ENCODE peak calls at places on chromosome 1, in four cellular contexts. V is tibial nerve, Y is heart right ventricle, P is kidney. H is an unnamed sample. For H3K9me3, the result is how much of the 10 kb centered on the place peaks cover.

GRCh38 chr1:59498640-59499039 is 201.7 kb downstream of the FGGY start:
- DNase-seq in V (peak), Y (peak), P (no peak), H (no peak)

GRCh38 chr1:115782571-115783281 is 14.2 kb upstream of the CASQ2 start:
- DNase-seq in V (no peak), Y (no peak), P (no peak), H (no peak)

GRCh38 chr1:108896160-108897150 is 19.7 kb downstream of the GPSM2 start:
- DNase-seq in V (no peak), Y (no peak), P (no peak), H (no peak)

GRCh38 chr1:205936316-205936715 is 6.9 kb downstream of the SLC26A9 start:
- DNase-seq in V (no peak), Y (no peak), P (no peak), H (no peak)

GRCh38 chr1:92949937-92950817 is 11.1 kb downstream of the DIPK1A start:
- DNase-seq in V (no peak), Y (no peak), P (no peak), H (no peak)

GRCh38 chr1:154434346-154435075 is 29.4 kb downstream of the IL6R start:
- DNase-seq in V (peak), Y (peak), P (peak), H (peak)

GRCh38 chr1:9859252-9860014 is 35.7 kb upstream of the CLSTN1 start:
- DNase-seq in V (no peak), Y (no peak), P (no peak), H (no peak)

GRCh38 chr1:51423098-51423821 is 92.9 kb upstream of the TTC39A start:
- DNase-seq in V (no peak), Y (peak), P (no peak), H (no peak)

GRCh38 chr1:90726716-90727480 is 9.8 kb upstream of the BARHL2 start:
- DNase-seq in V (no peak), Y (no peak), P (no peak), H (no peak)

GRCh38 chr1:116504308-116505156 is 66.3 kb downstream of the CD58 start:
- DNase-seq in V (peak), Y (peak), P (peak), H (peak)

GRCh38 chr1:33048426-33048825 is 11.7 kb upstream of the AK2 start:
- DNase-seq in V (no peak), Y (no peak), P (no peak), H (no peak)

GRCh38 chr1:201511925-201512539 is 5.1 kb upstream of the CSRP1 start:
- DNase-seq in V (no peak), Y (peak), P (peak), H (no peak)

GRCh38 chr1:23544444-23545389 is 13.7 kb upstream of the E2F2 start:
- DNase-seq in V (peak), Y (peak), P (peak), H (peak)

GRCh38 chr1:192543445-192543844 is 32.1 kb upstream of the RGS1 start:
- DNase-seq in V (no peak), Y (no peak), P (no peak), H (no peak)

GRCh38 chr1:192539450-192540132 is 36.0 kb upstream of the RGS1 start:
- DNase-seq in V (no peak), Y (no peak), P (no peak), H (no peak)

GRCh38 chr1:192545781-192546521 is 29.6 kb upstream of the RGS1 start:
- DNase-seq in V (no peak), Y (no peak), P (no peak), H (no peak)

GRCh38 chr1:192546596-192547199 is 28.9 kb upstream of the RGS1 start:
- DNase-seq in V (no peak), Y (no peak), P (no peak), H (no peak)

DNA sequence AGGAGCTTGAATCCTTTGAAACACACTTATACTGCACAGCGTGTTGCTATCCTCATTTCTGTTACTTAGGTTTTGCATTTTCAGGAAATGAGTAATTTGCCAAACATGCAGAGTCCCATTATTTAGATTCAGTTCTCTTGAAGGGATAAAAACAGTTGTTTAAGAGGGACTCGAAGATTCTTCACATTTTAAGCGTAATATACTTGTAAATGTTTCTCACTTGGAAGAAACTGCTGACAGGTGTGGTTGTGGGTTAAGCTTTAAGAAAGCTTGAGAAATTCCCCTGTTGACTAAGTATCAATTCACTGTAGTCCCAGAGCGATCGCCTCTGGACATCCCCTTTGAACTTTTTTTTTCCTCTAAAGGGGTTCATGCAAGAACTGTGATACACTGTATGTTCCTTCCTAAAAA is 30.6 kb upstream of the RGS1 start:
- DNase-seq in V (no peak), Y (no peak), P (no peak), H (no peak)
- H3K4me3 ChIP-seq in V (no peak), Y (no peak), P (no peak), H (peak)

DNA sequence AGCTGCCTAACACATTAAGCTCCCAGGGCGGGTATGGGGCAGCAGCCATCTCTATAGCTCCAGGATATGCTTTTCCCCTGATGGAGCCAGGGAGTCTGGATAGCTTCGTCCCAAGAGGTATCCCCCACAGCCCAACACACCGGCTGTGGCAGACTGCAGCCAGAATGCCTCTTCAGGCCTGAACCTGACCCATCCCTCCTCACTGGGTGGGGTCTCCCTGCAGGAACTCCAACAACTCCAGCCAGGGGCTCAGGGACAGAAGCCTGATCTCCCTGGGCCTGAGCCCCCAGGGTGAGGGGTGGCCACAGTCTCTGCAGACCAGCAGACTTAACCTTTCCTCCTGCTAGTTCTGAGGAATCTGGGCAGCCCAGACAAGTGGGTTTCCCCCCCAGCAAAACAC is 159.9 kb downstream of the LRRIQ3 start:
- DNase-seq in V (no peak), Y (no peak), P (no peak), H (no peak)
- H3K9me3 ChIP-seq in V (under half), Y (under half), P (under half), H (under half)

DNA sequence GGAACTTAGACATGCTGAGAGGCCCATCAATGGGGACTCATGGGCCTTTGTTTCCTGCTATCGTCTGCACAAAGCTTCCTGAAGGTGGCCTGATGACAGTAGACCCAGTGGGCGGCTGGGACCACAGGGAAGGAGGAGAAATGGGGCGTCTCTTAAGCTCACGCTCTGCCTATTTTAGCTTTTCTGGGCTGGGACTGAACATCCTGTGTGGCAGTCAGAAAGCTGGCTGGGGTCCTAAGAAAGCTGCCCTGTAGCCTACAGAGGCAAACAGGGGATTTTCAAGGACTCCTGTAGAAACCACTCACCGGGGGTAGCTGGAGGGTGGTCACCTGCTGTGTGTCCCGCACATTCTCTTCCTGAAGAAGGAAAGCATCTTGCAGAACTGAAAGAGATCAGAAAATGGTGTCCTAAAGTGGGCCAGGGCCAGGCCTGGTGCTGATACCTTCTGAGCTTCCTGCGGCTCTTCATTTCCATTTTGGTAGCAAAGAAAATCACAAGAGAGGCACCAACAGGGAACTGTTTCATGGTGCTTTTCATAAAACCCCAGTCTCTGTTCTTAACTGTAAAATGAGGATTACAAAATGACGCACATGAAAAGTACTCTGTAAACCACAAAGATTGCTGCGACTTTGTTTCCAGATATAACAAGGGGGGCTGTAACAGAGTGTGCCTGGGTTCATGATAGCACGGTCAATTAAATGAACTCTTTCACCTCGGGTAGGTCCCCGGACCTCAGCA is 8.6 kb downstream of the ZNF496 start:
- DNase-seq in V (no peak), Y (no peak), P (no peak), H (no peak)
- H3K4me3 ChIP-seq in V (no peak), Y (no peak), P (no peak), H (no peak)

GRCh38 chr1:41341365-41341683 is 19.9 kb upstream of the FOXO6 start:
- DNase-seq in V (no peak), Y (no peak), P (no peak), H (no peak)

GRCh38 chr1:41342774-41343355 is 18.4 kb upstream of the FOXO6 start:
- DNase-seq in V (no peak), Y (no peak), P (no peak), H (no peak)

GRCh38 chr1:41341756-41342562 is 19.3 kb upstream of the FOXO6 start:
- DNase-seq in V (no peak), Y (no peak), P (no peak), H (no peak)

GRCh38 chr1:41345434-41346075 is 15.7 kb upstream of the FOXO6 start:
- DNase-seq in V (no peak), Y (no peak), P (no peak), H (no peak)

GRCh38 chr1:41343790-41344679 is 17.2 kb upstream of the FOXO6 start:
- DNase-seq in V (no peak), Y (no peak), P (no peak), H (no peak)
- H3K9me3 ChIP-seq in V (under half), Y (under half), P (under half), H (under half)

GRCh38 chr1:54532033-54532432 is 16.0 kb upstream of the ACOT11 start:
- DNase-seq in V (no peak), Y (no peak), P (no peak), H (no peak)
- H3K4me3 ChIP-seq in V (no peak), Y (no peak), P (no peak), H (no peak)

GRCh38 chr1:111097356-111098099 is 42.4 kb downstream of the DRAM2 start:
- DNase-seq in V (no peak), Y (no peak), P (no peak), H (no peak)
- H3K9me3 ChIP-seq in V (half or more), Y (under half), P (under half), H (under half)

GRCh38 chr1:36382231-36382630 is 3.5 kb downstream of the STK40 start:
- DNase-seq in V (no peak), Y (no peak), P (peak), H (no peak)

GRCh38 chr1:36377776-36378175 is 7.9 kb downstream of the STK40 start:
- DNase-seq in V (no peak), Y (no peak), P (peak), H (no peak)

GRCh38 chr1:36380782-36381181 is 4.9 kb downstream of the STK40 start:
- DNase-seq in V (no peak), Y (no peak), P (peak), H (no peak)

GRCh38 chr1:36381405-36381804 is 4.3 kb downstream of the STK40 start:
- DNase-seq in V (no peak), Y (no peak), P (no peak), H (no peak)

DNA sequence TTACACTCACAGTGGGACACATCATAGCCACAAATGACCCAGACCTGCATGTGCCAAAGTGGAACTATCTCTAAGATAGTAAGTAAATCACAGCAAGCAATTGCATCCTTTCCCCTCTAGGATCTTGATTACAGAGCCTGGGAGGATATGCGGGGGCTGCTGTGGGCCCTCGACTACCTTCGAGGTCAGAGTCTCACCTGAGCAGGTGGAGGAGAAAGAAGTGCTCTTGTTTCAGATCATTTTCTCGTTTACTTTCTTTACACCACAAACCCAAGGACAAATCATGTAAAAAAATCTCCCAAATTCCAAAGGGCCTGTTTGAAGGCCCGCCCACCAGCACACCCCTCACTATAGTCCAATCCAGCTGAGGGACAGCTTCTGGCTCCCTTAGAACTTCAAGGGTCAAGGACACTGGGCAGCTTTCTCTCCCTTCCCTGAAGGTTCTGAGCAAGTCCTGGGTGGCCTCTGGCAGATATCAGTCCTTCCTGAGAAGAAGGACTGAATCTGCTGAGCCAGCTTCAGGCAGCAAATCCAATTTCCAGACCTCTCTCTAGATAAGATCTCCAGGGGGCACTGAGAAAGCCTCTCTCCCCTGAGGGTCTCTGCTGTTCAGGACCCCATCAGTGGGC is 5.6 kb downstream of the STK40 start:
- DNase-seq in V (no peak), Y (no peak), P (no peak), H (no peak)
- H3K4me3 ChIP-seq in V (no peak), Y (no peak), P (no peak), H (no peak)